ENCODE peak calls at places on chromosomes 5 and 9, in ten cellular contexts. D is GM12865, M is GM23248, V is fibroblast of lung, Q is right cardiac atrium, N is adrenal gland, W is IMR-90, S is lower leg skin, R is HFF-Myc, H is thoracic aorta. B is an unnamed sample.

GRCh38 chr5:75239681-75240080 is 3.0 kb upstream of the ANKRD31 start:
- DNase-seq in R (no peak), M (no peak), W (no peak), Q (no peak), H (no peak), V (peak; percentile 50), S (no peak), N (no peak), D (no peak), B (no peak)

GRCh38 chr5:167232675-167233074 is 1058.8 kb upstream of the WWC1 start:
- DNase-seq in Q (no peak), W (no peak), H (no peak), R (no peak), D (no peak), S (no peak), N (no peak), V (no peak), M (no peak), B (no peak)

GRCh38 chr5:149063901-149064478 is 1.1 kb upstream of the SH3TC2 start:
- DNase-seq in N (no peak), W (no peak), H (no peak), D (no peak), M (no peak), V (no peak), S (no peak), Q (no peak), R (no peak), B (no peak)

GRCh38 chr9:99555792-99556191 is 265.9 kb upstream of the NR4A3 start:
- DNase-seq in V (peak; percentile 11), W (no peak), S (no peak), H (no peak), Q (no peak), D (no peak), M (no peak), R (no peak), N (no peak), B (no peak)

GRCh38 chr5:132250547-132250946 is 6.9 kb upstream of the PDLIM4 start:
- DNase-seq in R (no peak), V (no peak), H (no peak), S (no peak), W (no peak), Q (no peak), N (no peak), M (no peak), D (no peak), B (no peak)

GRCh38 chr9:121966706-121967105 is 126.4 kb downstream of the TTLL11 start:
- DNase-seq in D (no peak), V (no peak), M (no peak), W (no peak), H (no peak), N (no peak), S (no peak), R (no peak), Q (no peak), B (no peak)

GRCh38 chr5:168886153-168886552 is 307.0 kb upstream of the PANK3 start:
- DNase-seq in N (no peak), V (no peak), M (no peak), D (no peak), Q (no peak), S (no peak), H (no peak), W (no peak), R (no peak), B (no peak)

GRCh38 chr9:112339886-112340285 is 6.5 kb upstream of the PTBP3 start:
- DNase-seq in V (no peak), M (no peak), W (no peak), H (no peak), Q (no peak), N (no peak), D (no peak), R (no peak), S (no peak), B (no peak)

GRCh38 chr9:20988061-20988460 is 43.4 kb downstream of the HACD4 start:
- DNase-seq in V (no peak), R (no peak), W (no peak), M (no peak), Q (no peak), H (no peak), N (no peak), S (no peak), D (no peak), B (no peak)

GRCh38 chr9:20990867-20991266 is 40.6 kb downstream of the HACD4 start:
- DNase-seq in S (peak; percentile 29), H (no peak), Q (no peak), D (no peak), V (no peak), W (no peak), R (no peak), N (peak; percentile 38), M (no peak), B (no peak)

GRCh38 chr9:20987521-20987920 is 43.9 kb downstream of the HACD4 start:
- DNase-seq in H (no peak), N (no peak), W (no peak), M (no peak), V (no peak), Q (no peak), R (no peak), D (no peak), S (no peak), B (no peak)

GRCh38 chr9:20988916-20989315 is 42.5 kb downstream of the HACD4 start:
- DNase-seq in M (peak; percentile 42), Q (no peak), N (no peak), H (no peak), S (no peak), V (peak; percentile 9), R (no peak), D (no peak), W (peak; percentile 66), B (peak; percentile 3)

GRCh38 chr9:20989923-20990341 is 41.5 kb downstream of the HACD4 start:
- DNase-seq in Q (peak; percentile 29), N (peak; percentile 50), M (no peak), V (peak; percentile 33), W (no peak), H (no peak), R (no peak), D (peak; percentile 52), S (peak; percentile 16), B (no peak)
- H3K4me3 ChIP-seq in Q (no peak overlapping the region), N (no peak overlapping the region), M (no peak overlapping the region), V (no peak overlapping the region), W (no peak overlapping the region), H (no peak overlapping the region), R (no peak overlapping the region), D (no peak overlapping the region), S (no peak overlapping the region), B (no peak overlapping the region)

GRCh38 chr9:74653437-74654080 is 156.4 kb downstream of the RORB start:
- DNase-seq in H (no peak), D (no peak), S (no peak), W (no peak), N (no peak), R (no peak), M (no peak), V (peak; percentile 5), Q (no peak), B (no peak)
- H3K4me3 ChIP-seq in H (no peak overlapping the region), D (no peak overlapping the region), S (no peak overlapping the region), W (no peak overlapping the region), N (no peak overlapping the region), R (no peak overlapping the region), M (no peak overlapping the region), V (no peak overlapping the region), Q (no peak overlapping the region), B (no peak overlapping the region)

DNA sequence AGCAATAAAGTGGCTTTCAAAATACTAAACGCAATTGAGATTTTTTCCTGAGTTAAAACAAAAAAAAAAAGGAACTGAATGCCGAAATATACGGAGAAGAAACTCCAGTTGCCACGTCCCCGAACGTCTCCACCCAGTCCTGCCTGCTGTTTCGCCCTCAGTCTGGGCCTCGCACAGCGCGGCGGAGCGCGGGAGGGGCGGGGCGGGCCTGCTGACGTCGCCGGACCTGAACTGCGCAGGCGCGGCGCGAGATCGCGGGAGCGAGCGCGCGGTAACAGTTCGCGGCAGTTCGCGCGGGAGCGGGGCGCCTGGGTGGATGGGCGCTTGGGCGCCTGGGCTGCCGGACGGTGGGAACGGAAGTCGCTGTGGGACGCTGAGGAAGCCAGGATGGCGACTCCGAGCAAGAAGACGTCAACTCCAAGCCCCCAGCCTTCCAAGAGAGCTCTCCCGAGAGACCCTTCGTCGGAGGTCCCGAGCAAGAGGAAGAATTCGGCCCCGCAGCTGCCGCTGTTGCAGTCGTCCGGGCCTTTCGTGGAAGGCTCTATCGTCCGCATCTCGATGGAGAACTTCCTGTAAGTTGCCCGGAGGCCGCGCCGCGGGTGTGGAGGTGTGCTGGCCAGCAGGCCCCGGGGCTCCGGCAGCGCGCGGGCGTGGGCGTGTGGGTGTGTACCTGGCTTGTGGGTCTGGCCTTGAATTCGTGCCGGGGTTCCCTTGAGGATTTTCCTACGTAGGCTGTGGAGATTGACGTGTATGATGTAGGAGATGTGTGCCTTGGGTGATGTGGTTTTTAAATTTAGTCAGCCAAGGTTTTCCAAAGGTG is at the start of gene SMC5:
- DNase-seq in H (peak; percentile 61), S (peak; percentile 86), R (peak; percentile 54), W (peak; percentile 92), M (peak; percentile 95), N (peak; percentile 91), V (peak; percentile 90), D (peak; percentile 96), Q (peak; percentile 92), B (peak; percentile 67)
- H3K4me3 ChIP-seq in H (peak within 1 kb of the TSS; percentile 85), S (peak within 1 kb of the TSS; percentile 87), R (peak within 1 kb of the TSS; percentile 90), W (peak within 1 kb of the TSS; percentile 75), M (peak within 1 kb of the TSS; percentile 92), N (peak within 1 kb of the TSS; percentile 81), V (peak within 1 kb of the TSS; percentile 89), D (peak within 1 kb of the TSS; percentile 89), Q (peak within 1 kb of the TSS; percentile 69), B (peak within 1 kb of the TSS; percentile 78)

GRCh38 chr5:142303576-142303975 is 21.2 kb downstream of the SPRY4 start:
- DNase-seq in W (peak; percentile 54), S (no peak), M (peak; percentile 54), R (no peak), Q (no peak), D (no peak), H (no peak), N (no peak), V (peak; percentile 62), B (no peak)

GRCh38 chr5:142304013-142304701 is 20.7 kb downstream of the SPRY4 start:
- DNase-seq in Q (no peak), N (no peak), R (no peak), D (no peak), V (peak; percentile 43), W (peak; percentile 55), M (peak; percentile 43), S (no peak), H (peak; percentile 41), B (no peak)

GRCh38 chr5:142301487-142302035 is 23.3 kb downstream of the SPRY4 start:
- DNase-seq in H (no peak), Q (no peak), M (no peak), S (no peak), V (no peak), N (no peak), D (no peak), W (no peak), R (no peak), B (no peak)

GRCh38 chr5:142298789-142299188 is 26.0 kb downstream of the SPRY4 start:
- DNase-seq in S (no peak), W (no peak), M (no peak), H (no peak), R (no peak), N (no peak), D (no peak), V (no peak), Q (no peak), B (no peak)

DNA sequence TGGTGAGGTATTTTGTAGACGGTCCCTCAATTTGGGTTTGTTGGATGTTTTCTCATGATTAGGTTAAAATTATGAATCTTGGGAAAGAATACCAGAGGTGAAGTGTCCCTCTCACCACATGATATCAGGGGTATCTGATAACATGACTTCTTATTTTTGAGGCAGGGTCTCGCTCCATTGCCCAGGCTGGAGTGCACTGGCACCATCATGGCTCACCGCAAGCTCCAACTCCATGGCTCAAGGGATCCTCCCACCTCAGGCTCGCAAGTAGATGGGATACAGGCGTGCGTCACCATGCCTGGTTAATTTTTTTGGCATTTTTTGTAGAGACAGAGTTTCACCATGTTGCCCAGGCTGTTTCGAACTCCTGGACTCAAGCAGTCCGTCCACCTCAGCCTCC is 24.1 kb downstream of the SPRY4 start:
- DNase-seq in S (no peak), W (no peak), R (no peak), D (no peak), Q (no peak), V (no peak), N (no peak), H (no peak), M (no peak), B (no peak)
- H3K4me3 ChIP-seq in S (no peak overlapping the region), W (no peak overlapping the region), R (no peak overlapping the region), D (no peak overlapping the region), Q (no peak overlapping the region), V (no peak overlapping the region), N (no peak overlapping the region), H (no peak overlapping the region), M (no peak overlapping the region), B (no peak overlapping the region)

B was measured in AG09309.